ENCODE peak calls at places on chromosomes 2 and 18, in five cellular contexts. X, U, I, L and Z are unnamed samples.
A peak's percentile ranks its signal among the peaks of the same experiment; 100 is the strongest.

GRCh38 chr2:198127627-198128026 is 323.2 kb downstream of the PLCL1 start:
- DNase-seq in X (peak; percentile 29), U (peak; percentile 84), I (peak; percentile 71), L (peak; percentile 70), Z (peak; percentile 38)

GRCh38 chr2:239195992-239196391 is 204.8 kb downstream of the HDAC4 start:
- DNase-seq in X (no peak), U (no peak), I (no peak), L (no peak), Z (no peak)

GRCh38 chr18:79868811-79869541 is 71.2 kb downstream of the KCNG2 start:
- DNase-seq in X (no peak), U (no peak), I (no peak), L (no peak), Z (no peak)

GRCh38 chr2:216648105-216648504 is 14.9 kb downstream of the IGFBP2 start:
- DNase-seq in X (no peak), U (peak; percentile 85), I (peak; percentile 68), L (no peak), Z (no peak)

GRCh38 chr2:183564726-183565125 is 440.5 kb downstream of the NUP35 start:
- DNase-seq in X (no peak), U (no peak), I (no peak), L (no peak), Z (no peak)

GRCh38 chr18:33116376-33116775 is 324.1 kb downstream of the CCDC178 start:
- DNase-seq in X (no peak), U (no peak), I (no peak), L (no peak), Z (no peak)

GRCh38 chr18:11859903-11860407 is 8.7 kb downstream of the CHMP1B start:
- DNase-seq in X (no peak), U (peak; percentile 83), I (peak; percentile 90), L (peak; percentile 79), Z (no peak)

GRCh38 chr2:43898134-43898957 is 59.6 kb downstream of the ABCG8 start:
- DNase-seq in X (no peak), U (no peak), I (peak; percentile 8), L (peak; percentile 49), Z (no peak)

GRCh38 chr2:232203936-232204335 is 174.6 kb upstream of the ALPP start:
- DNase-seq in X (no peak), U (peak; percentile 14), I (no peak), L (no peak), Z (no peak)

GRCh38 chr2:217489145-217489960 is 513.4 kb downstream of the TNS1 start:
- DNase-seq in X (no peak), U (peak; percentile 70), I (no peak), L (no peak), Z (peak; percentile 24)

GRCh38 chr2:48107326-48107925 is 201.1 kb upstream of the FBXO11 start:
- DNase-seq in X (no peak), U (peak; percentile 90), I (peak; percentile 77), L (peak; percentile 61), Z (peak; percentile 37)

GRCh38 chr2:128577141-128577930 is 258.7 kb upstream of the HS6ST1 start:
- DNase-seq in X (no peak), U (no peak), I (no peak), L (no peak), Z (no peak)

GRCh38 chr2:25567406-25567805 is 106.0 kb downstream of the DTNB start:
- DNase-seq in X (no peak), U (peak; percentile 67), I (peak; percentile 65), L (peak; percentile 45), Z (no peak)

GRCh38 chr18:22935431-22935830 is 2.3 kb downstream of the RBBP8 start:
- DNase-seq in X (no peak), U (no peak), I (no peak), L (peak; percentile 17), Z (no peak)

GRCh38 chr18:46134920-46135675 is 30.9 kb downstream of the HAUS1 start:
- DNase-seq in X (no peak), U (peak; percentile 33), I (no peak), L (peak; percentile 22), Z (no peak)

GRCh38 chr2:202035941-202036372 is 2.3 kb downstream of the FZD7 start:
- DNase-seq in X (peak; percentile 48), U (no peak), I (peak; percentile 41), L (peak; percentile 62), Z (no peak)

GRCh38 chr2:149225446-149225845 is 104.9 kb upstream of the LYPD6 start:
- DNase-seq in X (no peak), U (no peak), I (no peak), L (no peak), Z (no peak)

GRCh38 chr2:237731663-237732062 is 66.9 kb upstream of the RBM44 start:
- DNase-seq in X (no peak), U (peak; percentile 90), I (peak; percentile 81), L (peak; percentile 76), Z (no peak)

GRCh38 chr2:130355181-130355577 is 677 bp upstream of the PTPN18 start:
- DNase-seq in X (no peak), U (peak; percentile 30), I (no peak), L (no peak), Z (no peak)

GRCh38 chr2:223114917-223115316 is 62.9 kb downstream of the KCNE4 start:
- DNase-seq in X (no peak), U (no peak), I (no peak), L (no peak), Z (no peak)

GRCh38 chr2:205662389-205662965 is 19.8 kb upstream of the NRP2 start:
- DNase-seq in X (no peak), U (no peak), I (no peak), L (no peak), Z (no peak)

GRCh38 chr2:54208364-54209240 is 47.4 kb downstream of the TSPYL6 start:
- DNase-seq in X (no peak), U (peak; percentile 74), I (peak; percentile 71), L (no peak), Z (no peak)

GRCh38 chr2:221549143-221549542 is 23.0 kb downstream of the EPHA4 start:
- DNase-seq in X (no peak), U (no peak), I (peak; percentile 44), L (no peak), Z (no peak)
- H3K9ac ChIP-seq in X (no peak overlapping the region), U (no peak overlapping the region), I (no peak overlapping the region), L (no peak overlapping the region), Z (no peak overlapping the region)

DNA sequence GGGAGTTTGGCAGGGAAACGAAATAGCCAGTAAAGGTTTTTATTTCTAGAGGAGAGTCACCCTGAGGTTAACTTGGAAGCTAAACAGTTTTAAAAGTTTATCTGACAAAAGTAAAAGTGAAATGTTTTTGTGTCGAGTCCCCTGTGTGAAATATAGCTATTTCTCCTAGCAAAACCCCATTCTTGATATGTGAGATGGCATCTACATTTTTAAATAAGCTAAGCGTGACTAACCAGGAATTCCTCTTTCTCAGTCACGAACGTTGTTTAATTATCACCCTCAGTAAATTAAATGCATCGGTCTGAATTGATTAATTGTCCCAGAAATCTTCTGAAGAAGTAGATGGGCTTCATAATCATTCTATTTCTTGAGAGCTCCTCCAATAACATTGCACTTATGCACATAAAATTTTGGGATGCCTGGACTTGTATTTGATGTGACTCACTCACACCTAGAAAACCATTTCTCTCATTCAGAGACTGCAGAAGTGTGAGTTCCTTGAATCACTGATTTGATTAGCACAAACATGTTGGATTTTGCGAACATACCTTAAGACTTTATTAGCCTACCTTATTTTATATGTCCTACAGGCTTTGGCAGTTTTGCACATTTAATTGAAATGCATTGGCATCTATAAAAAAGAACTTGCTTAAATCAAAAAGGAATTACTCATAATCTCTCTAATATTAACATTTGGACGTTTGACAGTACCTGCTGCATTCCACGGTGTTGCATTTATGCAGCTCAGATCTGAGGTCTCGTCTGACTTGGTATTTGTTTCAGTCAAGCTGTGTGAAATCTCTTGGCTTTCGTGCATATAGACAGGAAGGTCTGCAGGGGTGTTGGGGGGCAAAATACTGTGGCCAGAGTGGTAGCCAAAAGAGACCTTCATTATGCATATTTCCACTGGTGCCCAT is 475.2 kb downstream of the EPHA4 start:
- DNase-seq in X (no peak), U (peak; percentile 55), I (no peak), L (no peak), Z (no peak)
- H3K27ac ChIP-seq in X (no peak overlapping the region), U (peak overlapping the region; percentile 40), I (no peak overlapping the region), L (no peak overlapping the region), Z (no peak overlapping the region)

GRCh38 chr2:101251844-101252407 is 760 bp upstream of the CNOT11 start:
- DNase-seq in X (peak; percentile 14), U (no peak), I (no peak), L (peak; percentile 88), Z (peak; percentile 64)
- H3K9ac ChIP-seq in X (no peak overlapping the region), U (peak overlapping the region; percentile 90), I (peak overlapping the region; percentile 89), L (peak overlapping the region; percentile 86), Z (peak overlapping the region; percentile 56)

GRCh38 chr18:67266246-67266570 is 250.3 kb downstream of the DSEL start:
- DNase-seq in X (no peak), U (no peak), I (no peak), L (no peak), Z (no peak)
- H3K27ac ChIP-seq in X (no peak overlapping the region), U (peak overlapping the region; percentile 92), I (peak overlapping the region; percentile 84), L (no peak overlapping the region), Z (no peak overlapping the region)

GRCh38 chr2:101556033-101556459 is 81.1 kb upstream of the RFX8 start:
- DNase-seq in X (no peak), U (no peak), I (no peak), L (peak; percentile 6), Z (no peak)

GRCh38 chr2:101559576-101559975 is 84.7 kb upstream of the RFX8 start:
- DNase-seq in X (no peak), U (peak; percentile 50), I (peak; percentile 28), L (no peak), Z (no peak)

GRCh38 chr2:101563849-101564248 is 88.9 kb upstream of the RFX8 start:
- DNase-seq in X (no peak), U (no peak), I (no peak), L (no peak), Z (no peak)

GRCh38 chr2:101560780-101561315 is 85.9 kb upstream of the RFX8 start:
- DNase-seq in X (no peak), U (no peak), I (no peak), L (no peak), Z (no peak)

GRCh38 chr2:101558740-101559508 is 84.0 kb upstream of the RFX8 start:
- DNase-seq in X (no peak), U (peak; percentile 75), I (peak; percentile 91), L (no peak), Z (no peak)
- H3K9ac ChIP-seq in X (no peak overlapping the region), U (peak overlapping the region; percentile 33), I (no peak overlapping the region), L (no peak overlapping the region), Z (no peak overlapping the region)

GRCh38 chr2:96875498-96876035 is 5.7 kb upstream of the SEMA4C start:
- DNase-seq in X (no peak), U (no peak), I (no peak), L (peak; percentile 68), Z (no peak)

GRCh38 chr2:96876811-96877437 is 7.0 kb upstream of the SEMA4C start:
- DNase-seq in X (no peak), U (no peak), I (no peak), L (no peak), Z (no peak)

GRCh38 chr2:96877513-96878159 is 7.8 kb upstream of the SEMA4C start:
- DNase-seq in X (no peak), U (no peak), I (no peak), L (no peak), Z (no peak)

GRCh38 chr2:96878171-96878570 is 8.3 kb upstream of the SEMA4C start:
- DNase-seq in X (no peak), U (no peak), I (no peak), L (no peak), Z (no peak)

GRCh38 chr2:96876036-96876810 is 6.3 kb upstream of the SEMA4C start:
- DNase-seq in X (no peak), U (peak; percentile 45), I (peak; percentile 62), L (peak; percentile 40), Z (peak; percentile 53)
- H3K27ac ChIP-seq in X (peak overlapping the region; percentile 79), U (no peak overlapping the region), I (no peak overlapping the region), L (peak overlapping the region; percentile 25), Z (no peak overlapping the region)